ENCODE peak calls at places on chromosomes 1 and 21, in five cellular contexts. S is HepG2, O is K562, E is HCT116, Q is upper lobe of left lung. V is an unnamed sample.
A peak's percentile ranks its signal among the peaks of the same experiment; 100 is the strongest.

GRCh38 chr1:96038636-96039035 is 682.9 kb upstream of the PTBP2 start:
- ATAC-seq in S (no peak), O (no peak), E (no peak), Q (no peak), V (no peak)

GRCh38 chr1:43349594-43350306 is 9.0 kb upstream of the CDC20 start:
- ATAC-seq in S (peak; percentile 6), O (no peak), E (no peak), Q (no peak), V (peak; percentile 17)

GRCh38 chr1:203402609-203403337 is 51.9 kb upstream of the FMOD start:
- ATAC-seq in S (no peak), O (no peak), E (no peak), Q (no peak), V (peak; percentile 78)

GRCh38 chr1:28150125-28150780 is 26.2 kb downstream of the PTAFR start:
- ATAC-seq in S (no peak), O (no peak), E (no peak), Q (no peak), V (no peak)

GRCh38 chr1:29548091-29548490 is 311.8 kb downstream of the PTPRU start:
- ATAC-seq in S (no peak), O (no peak), E (no peak), Q (no peak), V (no peak)

GRCh38 chr1:53943490-53944043 is 1.9 kb downstream of the IFT25 start:
- ATAC-seq in S (no peak), O (peak; percentile 3), E (no peak), Q (no peak), V (no peak)

GRCh38 chr1:97759078-97759477 is 161.8 kb downstream of the DPYD start:
- ATAC-seq in S (no peak), O (no peak), E (no peak), Q (no peak), V (no peak)

GRCh38 chr1:67307251-67308060 is at the start of gene IL12RB2:
- ATAC-seq in S (peak; percentile 28), O (no peak), E (no peak), Q (peak; percentile 46), V (peak; percentile 39)

GRCh38 chr1:207711285-207711684 is 40.6 kb upstream of the CD46 start:
- ATAC-seq in S (peak; percentile 71), O (peak; percentile 91), E (peak; percentile 84), Q (no peak), V (no peak)
- TF ChIP-seq POLR2AphosphoS5 in S (no peak), O (no peak), E (no peak), Q (no peak), V (no peak)

GRCh38 chr1:161215079-161215478 is at the start of gene FCER1G:
- ATAC-seq in S (no peak), O (peak; percentile 15), E (no peak), Q (peak; percentile 60), V (peak; percentile 32)
- TF ChIP-seq POLR2A in S (no peak), O (peak; percentile 41), E (no peak), Q (no peak), V (peak; percentile 45)

DNA sequence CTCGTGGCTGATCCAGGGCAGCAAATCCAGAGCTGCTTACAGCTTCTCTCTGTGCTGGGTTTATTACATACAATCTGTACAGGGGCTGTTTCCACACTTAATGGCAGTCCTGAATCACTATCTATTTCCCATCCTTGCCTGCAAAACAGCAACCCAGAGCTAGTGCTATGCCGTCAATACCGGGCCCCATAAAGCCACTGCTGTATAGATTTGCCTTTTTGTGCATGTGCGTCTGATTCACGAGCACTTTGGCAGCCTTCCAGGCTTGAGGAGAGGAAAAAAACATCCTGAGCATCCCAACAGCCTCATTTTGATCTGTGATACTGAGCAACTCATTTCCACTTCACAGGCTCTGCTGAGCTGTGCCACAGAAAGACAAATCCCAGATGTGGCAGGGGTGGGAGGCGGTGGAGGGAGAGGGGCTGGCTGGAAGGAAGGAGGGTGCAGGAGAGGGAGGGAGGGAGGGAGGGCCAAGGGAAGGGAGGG is 65.2 kb upstream of the TARBP1 start:
- ATAC-seq in S (peak; percentile 24), O (peak; percentile 61), E (peak; percentile 61), Q (peak; percentile 66), V (peak; percentile 73)
- H3K4me1 ChIP-seq in S (peaks cover 58% of the 10 kb centered on the region), O (peaks cover 53% of the 10 kb centered on the region), E (peaks cover 13% of the 10 kb centered on the region), Q (peaks cover 34% of the 10 kb centered on the region), V (peaks cover 11% of the 10 kb centered on the region)

DNA sequence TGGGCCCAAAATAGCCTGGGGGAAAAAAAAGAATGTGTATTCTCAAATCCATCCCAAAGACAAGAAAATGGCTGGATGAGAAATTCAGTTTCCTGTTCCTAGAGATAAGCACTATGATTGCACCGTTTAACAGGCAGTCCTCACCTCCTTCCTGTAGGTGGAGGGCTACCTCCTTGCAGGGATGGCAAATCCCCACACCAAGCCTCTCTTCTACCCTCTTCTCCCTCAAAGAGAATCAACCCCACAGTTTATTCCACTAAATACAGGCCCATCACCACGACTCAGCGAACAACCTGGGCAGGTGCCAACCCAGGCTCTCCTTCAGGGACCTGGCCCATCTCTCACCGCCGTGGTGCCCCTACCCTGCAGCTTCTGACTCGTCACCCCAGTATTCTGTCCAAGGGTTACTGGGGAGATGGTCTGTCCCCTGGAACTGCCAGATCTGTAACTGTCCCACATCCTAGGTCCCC is 3.4 kb upstream of the CHD5 start:
- ATAC-seq in S (peak; percentile 64), O (peak; percentile 87), E (peak; percentile 62), Q (no peak), V (no peak)
- TF ChIP-seq POLR2AphosphoS5 in S (no peak), O (no peak), E (no peak), Q (no peak), V (no peak)

DNA sequence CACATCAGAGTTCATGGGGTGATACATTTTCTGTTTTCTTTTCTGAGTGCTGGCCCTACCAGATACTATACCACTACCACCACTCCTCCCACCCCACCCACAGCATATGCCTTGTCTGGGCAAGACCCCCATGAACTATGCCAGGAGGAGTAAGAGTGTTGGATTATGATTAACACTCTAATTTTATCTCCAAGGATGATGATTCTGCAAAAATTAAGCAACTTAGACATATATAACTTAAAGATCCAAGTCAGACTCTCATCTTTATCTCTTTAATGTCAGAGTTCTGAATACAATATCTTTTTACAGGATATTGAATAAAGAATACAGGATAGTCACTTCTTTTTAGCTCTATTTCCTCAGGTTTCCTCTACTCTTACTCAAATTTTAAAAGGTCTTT is 26.0 kb downstream of the FABP3 start:
- ATAC-seq in S (no peak), O (no peak), E (no peak), Q (no peak), V (no peak)
- TF ChIP-seq POLR2A in S (no peak), O (no peak), E (no peak), Q (no peak), V (no peak)

DNA sequence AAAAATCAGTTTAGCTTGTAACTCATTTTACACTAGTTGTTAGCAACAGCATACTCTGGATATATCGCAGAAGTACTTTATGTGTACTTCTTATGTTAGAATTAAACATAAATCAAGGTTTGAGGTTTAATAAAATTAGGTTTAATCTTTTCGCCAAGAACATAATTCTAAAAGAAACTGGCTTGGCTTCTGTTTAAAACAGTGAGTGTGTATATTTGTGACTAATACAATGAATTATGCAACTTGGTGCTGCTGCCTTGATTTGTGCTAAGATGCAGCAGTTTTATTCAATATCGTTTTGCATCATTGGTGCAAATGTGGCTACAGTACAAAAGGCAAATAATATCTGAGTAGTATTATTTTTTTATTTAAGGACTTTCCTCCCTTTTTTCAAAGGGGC is 44.8 kb downstream of the USP25 start:
- ATAC-seq in S (no peak), O (no peak), E (no peak), Q (no peak), V (no peak)
- H3K4me1 ChIP-seq in S (no peaks in the 10 kb centered on the region), O (no peaks in the 10 kb centered on the region), E (no peaks in the 10 kb centered on the region), Q (peaks cover 8% of the 10 kb centered on the region), V (no peaks in the 10 kb centered on the region)

GRCh38 chr1:226736001-226736907 is 2.8 kb downstream of the ITPKB start:
- ATAC-seq in S (no peak), O (no peak), E (no peak), Q (no peak), V (peak; percentile 18)
- TF ChIP-seq POLR2AphosphoS5 in S (no peak), O (no peak), E (no peak), Q (no peak), V (peak; percentile 35)

DNA sequence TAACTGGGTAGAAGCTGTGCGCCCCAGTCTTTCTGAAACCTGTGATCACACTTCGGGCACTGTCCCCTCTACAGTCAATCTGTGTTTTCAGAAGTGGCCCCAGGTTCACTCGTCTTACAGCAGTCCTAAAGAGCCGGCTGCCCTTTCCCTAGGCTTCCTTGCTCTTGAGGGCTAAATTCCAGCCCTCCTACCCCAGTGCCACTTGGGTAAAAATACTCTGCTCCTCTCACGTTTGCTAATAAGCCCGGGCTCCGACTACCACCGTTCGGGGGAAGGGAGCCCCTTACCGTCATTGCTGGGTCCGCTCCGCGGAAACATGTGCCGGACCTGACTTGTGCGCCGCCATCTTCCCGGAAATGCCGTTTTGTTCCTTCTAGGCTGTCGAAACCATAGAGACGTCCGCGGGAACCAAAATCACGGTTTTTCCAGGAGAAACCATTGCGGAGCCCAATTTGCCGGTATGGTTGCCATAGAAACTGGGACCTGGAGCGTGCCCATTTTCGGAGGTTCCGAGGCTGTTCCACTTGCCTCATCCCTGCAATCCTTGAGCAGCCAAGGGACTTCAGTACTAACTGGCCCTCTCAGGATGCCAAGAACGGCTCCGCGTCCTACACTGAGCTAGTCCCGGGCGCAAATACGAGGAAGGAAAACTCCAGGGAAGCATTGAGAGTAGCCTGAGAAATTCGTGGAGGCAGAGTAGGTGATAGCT is at the start of gene GPATCH4:
- ATAC-seq in S (peak; percentile 86), O (peak; percentile 87), E (peak; percentile 61), Q (peak; percentile 86), V (peak; percentile 93)
- TF ChIP-seq POLR2A in S (peak; percentile 90), O (peak; percentile 93), E (peak; percentile 52), Q (no peak), V (peak; percentile 15)

DNA sequence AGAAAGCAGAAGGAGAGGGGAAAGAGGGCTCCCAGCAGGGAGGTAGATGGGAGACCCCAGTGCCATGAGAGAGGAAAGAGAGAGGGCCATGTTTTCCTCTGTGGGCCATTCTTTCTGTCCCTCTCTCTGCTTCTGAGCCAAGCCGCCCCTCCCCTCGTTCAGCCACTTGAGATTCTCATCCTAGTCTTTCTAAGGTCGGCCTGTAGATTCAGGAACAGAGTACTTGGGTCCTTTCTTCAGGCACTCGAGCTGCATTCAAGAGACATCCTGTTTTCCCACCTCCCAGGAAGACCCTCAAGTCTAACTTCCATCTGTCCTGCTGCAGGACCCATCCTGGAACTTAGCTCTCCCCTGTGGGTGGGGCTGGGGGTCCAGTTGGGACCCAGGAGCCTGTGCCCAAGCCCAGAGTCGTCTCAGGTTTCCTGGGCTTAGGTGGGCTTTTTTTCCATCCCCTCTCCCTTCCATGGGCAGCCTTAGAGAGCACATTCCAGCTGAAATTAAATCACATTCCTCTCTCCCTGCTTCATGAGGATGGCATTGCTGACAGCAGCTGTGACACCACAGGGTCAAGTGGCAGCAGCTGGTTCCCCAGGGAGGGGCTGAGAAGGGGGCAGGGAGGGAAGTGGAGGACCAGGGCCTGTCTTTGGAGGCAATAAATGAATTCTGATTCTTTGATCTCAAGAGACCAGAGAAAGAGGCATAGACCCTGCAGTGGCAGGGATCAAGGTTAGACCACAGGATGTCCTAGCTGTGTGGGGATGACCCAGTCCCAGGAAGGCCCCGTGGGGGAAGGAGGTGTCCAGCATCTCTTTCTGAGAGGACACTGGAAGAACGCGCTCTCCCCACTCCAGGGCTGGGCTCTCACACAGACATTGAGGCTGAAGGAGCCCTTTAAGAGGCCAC is 12.9 kb downstream of the NES start:
- ATAC-seq in S (no peak), O (no peak), E (no peak), Q (no peak), V (no peak)
- H3K4me1 ChIP-seq in S (peaks cover 82% of the 10 kb centered on the region), O (peaks cover 50% of the 10 kb centered on the region), E (peaks cover 66% of the 10 kb centered on the region), Q (peaks cover 89% of the 10 kb centered on the region), V (peaks cover 2% of the 10 kb centered on the region)